ENCODE peak calls at places on chromosomes 5 and 9, in eight cellular contexts. Y is fibroblast of the conjunctiva; T is activated T-helper 1 cell treated with anti-CD3 and anti-CD28 coated beads, Interleukin-12 subunit alpha, Interleukin-12 subunit beta, Interleukin-2, Interleukin-4 antibody, amounts not matched to agents 30 ng/mL and 10 ng/mL and 1 ng/mL, durations not matched to agents 14 hours and 24 hours and 36 hours; P is mesenchymal stem cell; E is RCC 7860; G is GM04504; J is AG08396; M is SW480. X is an unnamed sample.

GRCh38 chr5:106397700-106398099 is 1273.0 kb downstream of the EFNA5 start:
- DNase-seq in Y (peak; percentile 68), T (no peak), P (peak; percentile 78), E (peak; percentile 98), G (peak; percentile 82), J (peak; percentile 30), M (peak; percentile 11), X (no peak)

GRCh38 chr9:98203153-98203552 is 10.7 kb upstream of the CORO2A start:
- DNase-seq in Y (no peak), T (no peak), P (no peak), E (no peak), G (no peak), J (no peak), M (no peak), X (no peak)

GRCh38 chr9:4600363-4600762 is 61.7 kb upstream of the PLPP6 start:
- DNase-seq in Y (no peak), T (no peak), P (no peak), E (no peak), G (no peak), J (no peak), M (no peak), X (peak; percentile 40)

GRCh38 chr9:34179528-34180138 is 790 bp downstream of the UBAP1 start:
- DNase-seq in Y (no peak), T (no peak), P (peak; percentile 73), E (no peak), G (peak; percentile 47), J (peak; percentile 32), M (peak; percentile 39), X (no peak)

GRCh38 chr9:89364664-89365531 is 46.6 kb downstream of the SECISBP2 start:
- DNase-seq in Y (no peak), T (no peak), P (no peak), E (no peak), G (no peak), J (no peak), M (no peak), X (no peak)

GRCh38 chr5:54477941-54478478 is 22.5 kb downstream of the HSPB3 start:
- DNase-seq in Y (no peak), T (no peak), P (no peak), E (no peak), G (no peak), J (no peak), M (no peak), X (no peak)

GRCh38 chr5:55343107-55343506 is 35.3 kb downstream of the MTREX start:
- DNase-seq in Y (no peak), T (no peak), P (no peak), E (no peak), G (no peak), J (no peak), M (no peak), X (no peak)

GRCh38 chr5:173303878-173304590 is 24.2 kb downstream of the STC2 start:
- DNase-seq in Y (no peak), T (no peak), P (peak; percentile 74), E (peak; percentile 84), G (no peak), J (no peak), M (no peak), X (no peak)

GRCh38 chr5:36502608-36503007 is 103.8 kb upstream of the SLC1A3 start:
- DNase-seq in Y (peak; percentile 65), T (no peak), P (peak; percentile 37), E (peak; percentile 98), G (peak; percentile 77), J (peak; percentile 73), M (peak; percentile 73), X (no peak)

GRCh38 chr9:71037521-71037920 is 83.9 kb downstream of the TRPM3 start:
- DNase-seq in Y (no peak), T (no peak), P (no peak), E (no peak), G (no peak), J (no peak), M (no peak), X (no peak)

GRCh38 chr5:123367739-123368138 is 55.5 kb downstream of the CEP120 start:
- DNase-seq in Y (peak; percentile 22), T (no peak), P (peak; percentile 29), E (peak; percentile 12), G (no peak), J (no peak), M (peak; percentile 19), X (no peak)